ENCODE peak calls at places on chromosomes 16 and 17, in six cellular contexts. K is GM12891, E is K562, B is HepG2, W is H1, O is GM12878. Z is an unnamed sample.

GRCh38 chr16:2163211-2163881 is 7.8 kb downstream of the TRAF7 start:
- DNase-seq in K (no peak), B (peak), W (no peak), O (no peak), E (no peak), Z (no peak)

GRCh38 chr17:40298726-40299125 is 10.3 kb upstream of the RARA start:
- DNase-seq in K (no peak), B (no peak), W (no peak), O (no peak), E (no peak), Z (no peak)

GRCh38 chr16:10883004-10883403 is 6.0 kb downstream of the CIITA start:
- DNase-seq in K (no peak), E (no peak), O (no peak), B (no peak), W (no peak), Z (no peak)

GRCh38 chr17:14672830-14673229 is 371.9 kb downstream of the HS3ST3B1 start:
- DNase-seq in O (no peak), K (no peak), E (no peak), B (peak), W (no peak), Z (no peak)

GRCh38 chr16:74448990-74449389 is 27.7 kb upstream of the CLEC18B start:
- DNase-seq in O (no peak), K (no peak), B (no peak), E (peak), W (no peak), Z (no peak)

GRCh38 chr16:68993885-68994284 is 111.6 kb upstream of the HAS3 start:
- DNase-seq in W (no peak), O (no peak), E (no peak), K (no peak), B (peak), Z (no peak)

GRCh38 chr17:42317256-42317966 is 29.1 kb downstream of the STAT5A start:
- DNase-seq in K (no peak), E (peak), B (no peak), W (no peak), O (no peak), Z (no peak)

GRCh38 chr16:30609002-30609927 is 924 bp downstream of the ZNF689 start:
- DNase-seq in E (peak), K (peak), B (no peak), W (no peak), O (no peak), Z (peak)

GRCh38 chr17:16585796-16586195 is 16.8 kb upstream of the ZNF287 start:
- DNase-seq in K (no peak), B (no peak), O (no peak), W (no peak), E (no peak), Z (no peak)

GRCh38 chr16:81469183-81469677 is 24.6 kb downstream of the CMIP start:
- DNase-seq in W (no peak), E (peak), O (no peak), K (no peak), B (no peak), Z (no peak)

GRCh38 chr17:27588354-27588753 is 42.6 kb upstream of the LGALS9 start:
- DNase-seq in E (no peak), B (no peak), W (no peak), K (no peak), O (no peak), Z (no peak)

GRCh38 chr17:80485846-80486245 is 9.4 kb upstream of the NPTX1 start:
- DNase-seq in O (no peak), E (no peak), W (no peak), B (no peak), K (no peak), Z (no peak)

GRCh38 chr17:43547189-43547550 is 1.0 kb upstream of the ETV4 start:
- DNase-seq in W (no peak), E (peak), K (no peak), B (no peak), O (no peak), Z (no peak)

GRCh38 chr17:60392845-60393702 is 1.1 kb upstream of the USP32 start:
- DNase-seq in W (no peak), B (peak), O (peak), E (peak), K (no peak), Z (no peak)

GRCh38 chr17:60390881-60391418 is 983 bp downstream of the USP32 start:
- DNase-seq in W (no peak), E (peak), O (no peak), K (no peak), B (peak), Z (no peak)

GRCh38 chr17:60393840-60394529 is 2.1 kb upstream of the USP32 start:
- DNase-seq in B (no peak), E (no peak), K (no peak), W (no peak), O (no peak), Z (no peak)

GRCh38 chr17:60391419-60392041 is 403 bp downstream of the USP32 start:
- DNase-seq in E (no peak), B (no peak), W (peak), O (no peak), K (no peak), Z (no peak)

GRCh38 chr17:60392042-60392844 is at the start of gene USP32:
- DNase-seq in W (peak), K (peak), B (peak), O (peak), E (peak), Z (peak)
- TF ChIP-seq POLR2A in W (peak), K (peak), B (peak), O (peak), E (peak), Z (peak)

DNA sequence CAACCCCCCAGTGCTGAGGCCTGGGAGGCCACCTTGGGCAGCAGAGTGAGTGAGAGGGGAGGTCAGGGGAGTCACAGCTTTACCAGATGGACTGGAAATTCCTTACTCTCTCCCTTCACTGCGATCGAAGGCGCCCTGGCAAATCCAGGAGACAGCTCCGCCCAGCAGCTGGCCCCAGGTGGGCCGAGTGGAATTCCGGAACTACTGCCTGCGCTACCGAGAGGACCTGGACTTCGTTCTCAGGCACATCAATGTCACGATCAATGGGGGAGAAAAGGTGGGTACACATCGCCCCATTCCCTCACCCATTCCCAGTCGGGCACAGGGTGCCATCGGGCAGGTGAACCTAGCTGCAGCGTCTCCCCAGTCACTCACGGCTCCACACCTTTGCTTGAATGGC is 91.6 kb downstream of the ABCC6 start:
- DNase-seq in B (no peak), W (no peak), E (no peak), O (no peak), K (no peak), Z (no peak)
- TF ChIP-seq POLR2AphosphoS5 in B (no peak), W (no peak), E (no peak), O (no peak), K (no peak), Z (no peak)

GRCh38 chr16:84665359-84665758 is 17.0 kb downstream of the KLHL36 start:
- DNase-seq in O (no peak), E (no peak), K (no peak), W (no peak), B (no peak), Z (no peak)
- TF ChIP-seq TAF1 in O (no peak), E (no peak), K (no peak), W (no peak), B (no peak), Z (no peak)

GRCh38 chr17:58417300-58418092 is at the start of gene RNF43:
- DNase-seq in K (peak), E (peak), O (peak), B (peak), W (peak), Z (peak)
- TF ChIP-seq POLR2A in K (no peak), E (peak), O (no peak), B (peak), W (peak), Z (no peak)

GRCh38 chr16:66925322-66925840 is at the start of gene RRAD:
- DNase-seq in O (no peak), E (peak), B (no peak), W (no peak), K (no peak), Z (no peak)

GRCh38 chr16:66921758-66922450 is 3.2 kb upstream of the CDH16 start:
- DNase-seq in B (no peak), W (no peak), O (no peak), K (no peak), E (no peak), Z (no peak)

GRCh38 chr16:66923866-66924265 is 1.5 kb downstream of the RRAD start:
- DNase-seq in O (no peak), W (no peak), K (no peak), B (no peak), E (no peak), Z (no peak)

GRCh38 chr16:66924527-66925321 is 611 bp downstream of the RRAD start:
- DNase-seq in W (no peak), K (peak), E (peak), B (no peak), O (no peak), Z (peak)

DNA sequence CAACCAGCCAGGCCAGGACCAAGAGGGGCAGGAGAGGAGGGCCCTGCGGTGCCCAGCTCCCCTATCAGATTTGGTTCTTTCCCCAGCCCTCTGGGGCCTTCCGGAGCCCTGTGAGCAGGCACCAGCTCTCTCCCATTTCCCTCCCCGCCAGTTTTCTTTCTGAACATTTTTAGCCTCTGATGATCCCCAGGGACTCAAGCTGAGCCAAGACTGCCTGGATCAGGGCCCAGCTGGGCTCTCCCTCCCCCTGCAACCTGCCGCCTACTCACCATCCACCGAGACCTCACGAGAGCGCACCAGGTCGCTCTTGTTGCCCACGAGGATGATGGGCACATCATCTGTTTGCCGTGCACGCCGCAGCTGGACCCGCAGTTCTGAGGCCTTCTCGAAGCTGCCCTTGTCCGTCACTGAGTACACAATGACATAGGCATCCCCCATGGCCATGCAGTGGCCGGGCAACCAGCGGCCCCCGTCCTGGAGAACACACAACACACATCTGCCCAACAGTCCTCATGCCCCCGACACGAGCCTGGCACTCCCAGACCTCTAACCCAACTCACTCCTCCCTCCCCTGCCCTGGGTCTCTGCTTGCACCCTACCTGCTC is 2.0 kb downstream of the RRAD start:
- DNase-seq in K (no peak), E (no peak), B (no peak), W (no peak), O (no peak), Z (no peak)
- TF ChIP-seq POLR2AphosphoS5 in K (no peak), E (no peak), B (no peak), W (no peak), O (no peak), Z (no peak)

DNA sequence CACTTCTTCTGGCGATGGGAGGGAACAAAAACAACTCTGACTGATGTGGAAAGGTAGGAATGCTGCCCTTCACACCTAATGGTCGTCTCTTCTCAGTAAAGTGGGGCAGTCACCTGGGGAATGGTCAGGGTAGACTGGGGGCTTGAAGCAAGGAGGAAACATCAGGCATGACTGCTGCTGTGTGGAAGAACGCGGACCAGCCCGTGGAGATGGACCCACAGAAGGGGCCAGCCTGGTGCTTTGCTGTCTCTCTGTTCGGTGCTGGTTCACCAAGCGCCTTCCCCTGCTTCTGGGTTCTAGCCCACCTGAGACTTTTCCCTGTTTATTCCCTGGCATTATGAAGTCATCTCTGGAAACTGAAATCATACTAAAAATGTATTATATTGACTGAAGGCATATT is 96.2 kb upstream of the DNAH17 start:
- DNase-seq in B (no peak), K (no peak), O (no peak), W (no peak), E (no peak), Z (no peak)
- TF ChIP-seq TAF1 in B (no peak), K (no peak), O (no peak), W (no peak), E (no peak), Z (no peak)

GRCh38 chr17:4949321-4950074 is 1.2 kb upstream of the PFN1 start:
- DNase-seq in E (peak), B (peak), K (peak), O (no peak), W (no peak), Z (no peak)
- TF ChIP-seq POLR2A in E (no peak), B (peak), K (no peak), O (peak), W (peak), Z (no peak)

DNA sequence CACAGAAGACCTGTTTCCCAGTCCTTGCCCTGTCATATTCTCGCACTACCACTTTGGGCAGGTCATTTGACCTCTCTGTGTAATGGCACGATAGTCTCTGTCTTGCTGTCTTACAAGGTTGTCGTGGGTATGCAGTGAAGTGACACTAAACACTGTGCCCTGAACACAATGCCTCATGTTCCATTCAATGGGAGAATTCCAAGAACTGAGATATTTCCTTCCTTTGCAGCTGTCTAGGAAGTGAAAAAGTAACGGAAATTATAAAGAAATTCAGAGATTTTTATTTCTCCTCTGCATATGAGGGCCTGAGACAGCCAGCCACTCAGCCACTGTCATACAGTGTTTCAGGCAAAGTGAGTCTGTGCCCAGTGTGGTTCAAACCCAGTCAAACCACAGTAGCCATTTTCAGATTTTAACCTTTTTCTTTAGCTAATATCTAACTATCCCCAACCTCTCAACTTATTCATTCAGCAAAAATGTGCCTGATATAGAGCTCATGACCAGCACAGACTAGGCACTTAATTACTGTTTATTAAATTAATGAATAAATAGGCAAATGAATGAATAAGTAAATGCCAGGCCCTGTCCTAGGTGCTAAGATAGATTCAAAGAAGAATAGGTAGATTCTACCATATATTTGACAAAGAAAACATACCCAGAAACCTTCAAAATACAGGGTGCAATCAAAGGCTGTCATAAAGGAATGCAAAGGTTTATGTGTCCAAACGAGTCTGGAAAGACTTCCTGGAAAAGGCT is 11.9 kb upstream of the CCL2 start:
- DNase-seq in W (no peak), O (no peak), E (no peak), K (no peak), B (no peak), Z (no peak)
- TF ChIP-seq POLR2AphosphoS5 in W (no peak), O (no peak), E (no peak), K (no peak), B (no peak), Z (no peak)

DNA sequence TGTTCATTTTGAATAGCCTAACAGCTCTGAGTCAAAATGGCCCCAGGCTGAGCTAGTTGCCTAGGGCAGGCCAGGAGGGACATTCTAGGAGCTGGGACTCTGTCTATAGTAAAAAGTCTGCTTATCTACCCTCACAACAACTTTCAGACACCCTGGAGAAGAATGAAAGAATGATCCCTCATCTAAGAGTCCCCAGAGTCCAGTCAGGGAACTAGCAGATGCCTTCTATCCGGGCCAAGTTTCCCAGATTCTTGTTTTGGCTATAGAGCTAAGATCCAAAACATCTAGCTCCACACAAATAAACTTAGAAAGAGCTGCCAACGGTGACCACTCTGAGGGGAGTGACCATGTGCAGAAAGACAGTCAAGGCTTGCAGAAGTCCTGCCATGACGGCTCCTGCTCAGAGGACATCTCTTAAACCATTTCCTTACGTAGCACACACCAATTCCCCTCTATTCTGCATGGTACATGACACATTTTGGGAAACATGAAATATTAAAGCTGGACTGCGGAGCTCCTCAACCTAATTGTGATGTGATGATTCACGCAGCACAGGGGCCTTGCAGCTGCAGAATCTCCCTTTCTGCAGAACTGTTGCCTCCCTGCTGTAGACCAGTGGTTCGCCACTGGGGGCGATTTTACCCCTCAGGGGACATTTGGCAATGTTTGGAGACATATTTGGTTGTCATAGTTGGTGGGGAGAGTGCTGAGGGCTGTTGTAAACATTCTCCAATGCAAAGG is 24.2 kb downstream of the FAM20A start:
- DNase-seq in E (peak), O (no peak), K (no peak), W (no peak), B (no peak), Z (no peak)
- TF ChIP-seq TAF1 in E (no peak), O (no peak), K (no peak), W (no peak), B (no peak), Z (no peak)

GRCh38 chr17:45316271-45317112 is at the start of gene MAP3K14:
- DNase-seq in E (peak), O (no peak), B (peak), K (no peak), W (no peak), Z (peak)
- TF ChIP-seq POLR2A in E (peak), O (peak), B (peak), K (peak), W (peak), Z (peak)

Z was measured in GM12892.